ENCODE peak calls at places on chromosomes 16 and 17, in four cellular contexts. G, M, I and L are unnamed samples. For H3K27me3, the result is how much of the 10 kb centered on the place peaks cover.

GRCh38 chr17:13393841-13394710 is 207.7 kb downstream of the HS3ST3A1 start:
- DNase-seq in M (peak), I (no peak), G (no peak), L (no peak)

GRCh38 chr17:39835038-39835786 is 28.9 kb downstream of the IKZF3 start:
- DNase-seq in M (no peak), G (no peak), I (no peak), L (no peak)

GRCh38 chr17:72351884-72352346 is 231.1 kb downstream of the SOX9 start:
- DNase-seq in G (no peak), M (peak), I (no peak), L (no peak)

GRCh38 chr17:69208640-69209039 is 20.0 kb downstream of the ABCA10 start:
- DNase-seq in M (no peak), G (no peak), I (no peak), L (no peak)

GRCh38 chr16:27195941-27196595 is 7.3 kb upstream of the KDM8 start:
- DNase-seq in G (no peak), I (peak), M (no peak), L (no peak)

GRCh38 chr17:29590979-29591736 is 1.7 kb upstream of the GIT1 start:
- DNase-seq in I (no peak), G (no peak), M (peak), L (no peak)

GRCh38 chr17:38428643-38429371 is 543 bp downstream of the ARHGAP23 start:
- DNase-seq in G (peak), I (no peak), M (no peak), L (peak)

GRCh38 chr17:51078009-51078592 is 42.6 kb downstream of the SPAG9 start:
- DNase-seq in M (no peak), I (no peak), G (no peak), L (no peak)

GRCh38 chr17:13346081-13346533 is 255.6 kb downstream of the HS3ST3A1 start:
- DNase-seq in M (no peak), G (no peak), I (no peak), L (no peak)

GRCh38 chr17:55157165-55157564 is 107.6 kb upstream of the HLF start:
- DNase-seq in G (no peak), I (no peak), M (peak), L (no peak)

GRCh38 chr16:2966803-2967184 is 2.4 kb upstream of the PAQR4 start:
- DNase-seq in G (peak), I (no peak), M (no peak), L (peak)

GRCh38 chr17:1509255-1509943 is 7.0 kb downstream of the INPP5K start:
- DNase-seq in I (peak), G (no peak), M (no peak), L (no peak)

GRCh38 chr17:42591411-42591810 is 13.9 kb upstream of the PSMC3IP start:
- DNase-seq in M (no peak), I (no peak), G (no peak), L (no peak)

GRCh38 chr17:47720754-47721533 is 12.1 kb upstream of the TBX21 start:
- DNase-seq in M (no peak), G (no peak), I (no peak), L (no peak)

GRCh38 chr16:5449901-5450300 is 352.3 kb upstream of the EEF2KMT start:
- DNase-seq in M (no peak), I (no peak), G (no peak), L (no peak)

GRCh38 chr16:19410435-19411153 is 7.1 kb upstream of the TMC5 start:
- DNase-seq in I (peak), M (no peak), G (peak), L (peak)

GRCh38 chr17:39719563-39719962 is 10.8 kb downstream of the MIEN1 start:
- DNase-seq in G (no peak), I (no peak), M (no peak), L (no peak)

GRCh38 chr17:19482571-19482970 is 51.1 kb upstream of the SLC47A1 start:
- DNase-seq in G (no peak), I (no peak), M (no peak), L (no peak)

GRCh38 chr17:72097144-72097543 is 23.7 kb upstream of the SOX9 start:
- DNase-seq in I (no peak), G (no peak), M (no peak), L (no peak)

GRCh38 chr17:28743243-28744103 is at the start of gene TRAF4:
- DNase-seq in I (peak), G (peak), M (peak), L (peak)

GRCh38 chr16:73254983-73255382 is 207.1 kb upstream of the ZFHX3 start:
- DNase-seq in G (no peak), M (no peak), I (peak), L (no peak)

GRCh38 chr17:55285340-55286301 is 20.9 kb downstream of the HLF start:
- DNase-seq in M (no peak), I (peak), G (no peak), L (peak)

GRCh38 chr17:38464251-38464722 is 36.0 kb downstream of the ARHGAP23 start:
- DNase-seq in M (peak), I (no peak), G (no peak), L (peak)

DNA sequence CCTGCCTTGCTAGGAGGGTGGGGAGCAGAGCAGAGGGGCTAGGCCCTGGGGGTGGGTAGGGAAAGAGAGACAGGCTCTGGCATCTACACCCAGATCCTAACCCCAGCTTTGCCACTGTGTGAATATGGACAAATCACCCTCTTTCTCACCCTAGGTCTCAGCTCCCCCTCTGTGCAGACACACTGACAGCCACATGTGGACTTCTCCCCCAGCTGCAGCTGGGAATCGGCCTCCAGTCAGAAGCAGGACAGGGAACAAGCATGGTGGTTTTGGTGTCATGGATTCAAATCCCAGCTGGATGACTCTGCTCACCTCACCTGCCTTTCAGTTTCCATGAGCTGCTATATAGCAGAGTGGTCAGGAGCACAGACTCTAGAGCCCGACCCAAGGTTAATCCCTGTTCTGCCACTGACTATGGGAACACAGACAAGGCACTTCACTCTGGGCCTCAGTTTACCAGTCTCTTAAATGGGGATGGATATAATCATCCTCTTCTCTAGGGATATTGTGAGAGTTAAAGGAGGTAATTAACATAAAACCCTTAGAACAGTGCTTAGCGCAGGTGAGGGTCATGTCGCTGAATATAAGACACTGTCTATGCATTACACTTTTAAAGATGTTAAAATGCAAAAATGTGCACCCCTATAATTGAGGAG is 26.2 kb upstream of the MAP3K14 start:
- DNase-seq in I (no peak), G (no peak), M (no peak), L (no peak)
- H3K27me3 ChIP-seq in I (under half), G (under half), M (under half), L (under half)

DNA sequence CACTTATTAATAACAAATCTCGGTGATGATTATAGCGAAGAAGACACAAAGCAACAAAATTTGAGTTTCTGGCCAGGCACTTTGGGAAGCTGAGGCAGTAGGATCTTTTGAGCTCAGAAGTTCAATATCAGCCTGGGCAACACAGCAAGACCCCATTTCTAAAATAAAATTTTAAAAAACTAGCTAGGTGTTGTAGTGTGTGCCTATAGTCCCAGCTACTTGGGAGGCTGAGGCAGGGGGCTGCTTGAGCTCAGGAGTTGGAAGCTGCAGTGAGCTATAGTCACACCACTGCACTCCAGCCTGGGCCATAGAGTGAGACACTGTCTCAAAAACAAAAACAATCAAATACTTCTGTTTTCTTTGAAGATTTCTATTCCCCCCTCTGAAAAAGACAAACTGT is 104.9 kb downstream of the SYCE1L start:
- DNase-seq in G (no peak), I (no peak), M (no peak), L (no peak)
- H3K27me3 ChIP-seq in G (under half), I (under half), M (under half), L (under half)

GRCh38 chr16:84293406-84293805 is 1.3 kb upstream of the WFDC1 start:
- DNase-seq in G (peak), I (no peak), M (no peak), L (no peak)

GRCh38 chr16:84294196-84295142 is at the start of gene WFDC1:
- DNase-seq in M (no peak), I (no peak), G (peak), L (no peak)

GRCh38 chr16:84288902-84289301 is 5.8 kb upstream of the WFDC1 start:
- DNase-seq in M (no peak), G (peak), I (no peak), L (no peak)

GRCh38 chr16:84295203-84295850 is 649 bp downstream of the WFDC1 start:
- DNase-seq in M (no peak), I (no peak), G (no peak), L (no peak)

DNA sequence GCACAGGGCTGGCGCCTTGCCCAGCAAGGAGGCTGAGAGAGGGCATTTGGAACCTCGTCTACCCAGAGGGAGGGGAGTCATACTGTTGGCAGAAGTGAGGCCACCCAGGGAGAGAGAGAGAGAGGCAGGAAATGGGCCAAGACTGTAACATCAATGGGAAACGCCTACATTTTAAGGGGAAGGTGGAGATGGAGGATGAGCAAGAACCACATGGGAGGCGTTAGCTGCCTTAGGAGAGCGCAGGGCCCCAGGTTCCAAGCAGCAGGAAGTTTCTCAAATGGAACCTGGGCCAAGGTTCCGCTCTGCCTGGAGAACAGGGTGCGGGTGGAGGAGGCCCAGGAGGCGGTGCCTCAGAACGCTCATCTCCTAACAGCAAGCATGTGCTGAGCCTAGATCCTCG is 2.6 kb upstream of the WFDC1 start:
- DNase-seq in M (peak), G (peak), I (no peak), L (no peak)
- H3K27me3 ChIP-seq in M (under half), G (under half), I (under half), L (under half)

DNA sequence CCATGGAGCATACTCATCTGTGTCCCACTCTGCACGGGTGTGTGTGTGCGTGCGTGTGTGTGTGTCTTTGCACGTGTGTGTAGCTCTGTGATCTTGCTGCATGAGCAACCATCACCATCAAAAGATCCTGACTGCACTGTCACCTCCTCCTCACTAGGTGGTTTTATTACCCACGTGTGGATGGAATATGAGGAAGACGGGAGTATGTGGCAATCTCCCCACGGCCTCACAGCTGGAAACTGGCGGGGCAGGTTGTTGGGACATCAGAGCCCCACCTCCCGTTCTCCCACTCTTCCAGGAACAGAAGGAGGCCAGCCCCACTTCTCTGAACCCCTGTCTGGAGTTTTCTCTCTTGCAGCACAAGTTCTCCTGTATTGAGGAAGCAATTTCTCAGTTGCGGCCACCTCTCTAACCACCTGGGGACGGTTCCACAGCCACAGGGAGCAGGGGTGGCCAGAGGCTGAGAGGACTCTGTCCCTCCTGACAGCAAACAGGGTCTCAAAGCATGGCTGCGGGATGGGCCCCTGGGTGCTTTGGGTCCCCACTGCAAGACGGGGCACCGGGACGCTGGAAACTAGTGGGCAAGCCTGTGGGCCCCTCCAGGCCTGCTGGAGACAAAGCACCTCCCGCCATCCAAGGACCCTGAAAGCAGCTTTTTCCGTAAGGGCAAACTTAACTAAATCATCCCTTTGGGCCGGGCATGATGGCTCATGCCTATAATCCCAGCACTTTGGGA is 27.9 kb upstream of the ATP2C2 start:
- DNase-seq in G (no peak), I (peak), M (no peak), L (no peak)
- H3K27me3 ChIP-seq in G (under half), I (under half), M (under half), L (under half)

GRCh38 chr17:73834684-73835343 is 190.6 kb upstream of the SDK2 start:
- DNase-seq in G (no peak), I (no peak), M (no peak), L (no peak)

GRCh38 chr17:73829676-73830280 is 185.5 kb upstream of the SDK2 start:
- DNase-seq in G (no peak), I (no peak), M (no peak), L (no peak)

GRCh38 chr17:73835605-73836004 is 191.4 kb upstream of the SDK2 start:
- DNase-seq in G (no peak), I (no peak), M (no peak), L (no peak)

GRCh38 chr17:73833779-73834613 is 189.8 kb upstream of the SDK2 start:
- DNase-seq in M (no peak), I (no peak), G (no peak), L (no peak)

DNA sequence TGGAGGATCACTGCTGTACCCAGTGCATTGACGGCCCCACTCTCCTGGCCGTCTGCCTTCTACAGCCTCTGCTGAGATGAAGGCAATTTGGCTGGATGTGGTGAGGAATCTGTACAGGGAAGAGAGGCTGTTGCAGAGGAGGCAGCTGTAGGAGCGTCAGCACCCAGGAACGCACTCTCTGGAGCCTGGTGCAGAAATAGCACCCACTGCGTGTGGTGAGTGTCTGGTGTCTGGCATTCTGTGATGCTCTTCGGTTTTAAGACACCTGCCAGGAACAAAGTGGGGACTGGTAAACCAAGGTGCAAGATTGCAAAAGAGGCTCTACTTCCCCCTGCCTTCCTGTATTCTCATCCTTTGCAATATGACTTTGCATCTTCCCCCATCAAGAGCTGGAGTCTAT is 187.5 kb upstream of the SDK2 start:
- DNase-seq in G (no peak), I (no peak), M (no peak), L (no peak)
- H3K27me3 ChIP-seq in G (under half), I (under half), M (under half), L (under half)

DNA sequence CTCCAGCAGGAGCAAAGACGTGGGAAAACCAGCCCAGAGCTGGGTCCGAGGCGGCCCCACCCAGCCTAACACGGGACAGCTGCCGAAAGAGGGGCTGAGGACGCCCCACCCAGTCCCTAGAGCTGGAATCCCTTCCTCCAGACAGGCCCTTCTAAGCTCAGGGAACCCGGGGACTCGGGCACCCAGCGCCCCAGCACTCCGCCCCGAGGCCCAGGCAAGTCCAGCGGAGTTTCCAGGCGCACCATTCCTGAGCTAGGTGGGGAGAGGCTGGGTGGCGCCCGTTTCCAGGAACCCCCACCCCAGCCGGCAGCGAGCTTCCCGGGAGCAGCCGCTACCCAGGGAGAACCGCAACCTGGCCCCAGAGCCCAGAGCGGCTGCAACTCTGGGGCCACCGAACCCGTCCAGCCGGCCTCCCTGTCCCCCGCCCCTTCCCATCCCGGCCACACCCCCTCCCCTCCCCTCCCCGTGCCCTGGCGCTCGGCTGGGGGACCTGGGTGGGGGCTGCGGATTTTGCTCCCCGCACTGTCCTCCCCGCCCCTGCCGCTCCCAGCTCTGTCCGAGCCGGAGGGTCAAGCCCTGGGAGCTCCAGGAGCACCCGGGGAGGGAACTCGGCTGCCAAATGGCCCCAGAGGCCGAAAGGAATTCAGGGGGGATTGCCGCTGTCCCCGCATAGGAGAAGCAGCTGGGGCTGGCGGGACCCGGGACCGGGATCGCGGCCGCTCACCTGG is 503 bp downstream of the TMC6 start:
- DNase-seq in M (peak), I (peak), G (peak), L (peak)
- H3K27me3 ChIP-seq in M (under half), I (under half), G (under half), L (under half)

GRCh38 chr16:1044515-1045362 is 27.8 kb upstream of the SSTR5 start:
- DNase-seq in M (peak), G (no peak), I (no peak), L (no peak)

GRCh38 chr16:1046271-1046955 is 26.1 kb upstream of the SSTR5 start:
- DNase-seq in I (no peak), G (no peak), M (peak), L (no peak)

GRCh38 chr16:1047123-1047522 is 25.4 kb upstream of the SSTR5 start:
- DNase-seq in G (no peak), M (no peak), I (no peak), L (no peak)

GRCh38 chr16:1043831-1044514 is 28.6 kb upstream of the SSTR5 start:
- DNase-seq in M (no peak), I (no peak), G (no peak), L (no peak)

DNA sequence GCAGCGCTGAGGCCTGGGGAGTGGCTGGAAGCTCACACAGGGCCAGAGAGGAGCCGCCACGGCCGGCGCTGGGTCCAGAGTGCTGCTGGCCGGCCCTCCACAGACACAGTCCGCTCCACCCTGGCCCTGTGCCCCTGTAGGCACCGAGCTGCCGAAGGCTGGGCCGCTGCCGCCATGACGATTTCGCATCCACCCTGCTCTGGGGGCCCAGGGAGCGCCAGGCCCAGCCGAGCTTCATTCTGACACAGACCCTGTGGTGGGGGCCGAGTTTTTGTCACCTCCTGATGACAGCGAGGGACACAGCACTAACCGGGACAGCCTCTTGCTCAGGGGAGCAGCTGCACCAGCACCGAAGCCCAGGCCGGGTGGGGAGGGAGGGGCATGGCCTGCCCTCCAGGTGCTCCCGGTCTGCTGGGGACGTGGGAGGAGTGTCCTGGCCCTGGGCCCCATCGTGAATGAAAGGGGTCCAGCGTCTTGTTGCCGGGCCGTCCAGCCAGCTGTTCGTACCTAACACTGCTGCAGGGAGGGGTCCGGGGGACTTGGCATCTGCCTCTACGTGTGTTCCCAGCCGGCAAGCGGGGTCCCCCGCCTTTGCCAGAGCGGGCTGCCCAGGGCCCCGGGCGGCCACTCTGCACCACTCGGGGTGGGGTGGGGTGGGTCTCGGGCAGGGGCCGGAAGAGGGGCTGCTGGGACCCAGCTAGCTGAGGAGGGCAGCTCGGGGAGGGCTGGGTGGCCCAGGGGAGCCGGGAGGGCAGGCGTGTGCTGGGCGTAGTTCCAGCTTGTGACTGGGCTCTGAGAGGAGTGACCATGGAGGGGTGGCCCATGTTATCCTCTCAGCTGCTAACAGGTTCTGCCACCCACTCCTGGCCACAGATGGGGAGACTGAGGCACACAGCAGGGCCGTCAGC is 26.9 kb upstream of the SSTR5 start:
- DNase-seq in G (no peak), I (no peak), M (peak), L (no peak)
- H3K27me3 ChIP-seq in G (under half), I (under half), M (under half), L (half or more)

GRCh38 chr16:65771707-65772106 is 594.8 kb upstream of the CDH5 start:
- DNase-seq in G (no peak), M (no peak), I (no peak), L (no peak)

GRCh38 chr16:65770752-65771151 is 595.7 kb upstream of the CDH5 start:
- DNase-seq in G (no peak), M (no peak), I (no peak), L (no peak)

GRCh38 chr16:65774350-65774749 is 592.1 kb upstream of the CDH5 start:
- DNase-seq in G (no peak), I (no peak), M (no peak), L (no peak)

GRCh38 chr16:65772134-65772732 is 594.3 kb upstream of the CDH5 start:
- DNase-seq in G (no peak), I (no peak), M (no peak), L (no peak)

GRCh38 chr16:65773319-65773874 is 593.1 kb upstream of the CDH5 start:
- DNase-seq in I (no peak), G (no peak), M (no peak), L (no peak)
- H3K27me3 ChIP-seq in I (under half), G (under half), M (under half), L (under half)